ENCODE peak calls at places on chromosomes 4 and X, in seven cellular contexts. X is H1, M is H9, P is mesendoderm, U is neuronal stem cell, B is IMR-90, V is trophoblast cell. K is an unnamed sample.

GRCh38 chrX:116667760-116668159 is 205.0 kb upstream of the CT83 start:
- DNase-seq in X (no peak), M (no peak), P (no peak), U (no peak), B (no peak), V (no peak), K (no peak)

GRCh38 chrX:15301924-15302323 is 13.5 kb downstream of the ASB11 start:
- DNase-seq in X (no peak), M (no peak), P (peak), U (no peak), B (peak), V (peak), K (peak)

GRCh38 chr4:140926672-140927071 is 170.5 kb upstream of the TBC1D9 start:
- DNase-seq in X (no peak), M (no peak), P (peak), U (no peak), B (peak), V (peak), K (no peak)

GRCh38 chr4:124483043-124483906 is 229.3 kb downstream of the ANKRD50 start:
- DNase-seq in X (no peak), M (peak), P (peak), U (peak), B (peak), V (peak), K (peak)

GRCh38 chr4:120348521-120348920 is 281.9 kb upstream of the MAD2L1 start:
- DNase-seq in X (no peak), M (no peak), P (no peak), U (no peak), B (no peak), V (no peak), K (no peak)

GRCh38 chrX:154598656-154599055 is 13.7 kb downstream of the CTAG1A start:
- DNase-seq in X (no peak), M (no peak), P (no peak), U (no peak), B (no peak), V (no peak), K (no peak)

GRCh38 chr4:132383571-132384199 is 765.4 kb upstream of the PCDH10 start:
- DNase-seq in X (no peak), M (no peak), P (no peak), U (no peak), B (no peak), V (no peak), K (peak)

GRCh38 chr4:92241094-92241493 is 62.7 kb upstream of the GRID2 start:
- DNase-seq in X (no peak), M (no peak), P (no peak), U (no peak), B (no peak), V (no peak), K (no peak)

GRCh38 chr4:5789141-5789540 is 78.1 kb downstream of the EVC start:
- DNase-seq in X (no peak), M (peak), P (no peak), U (no peak), B (no peak), V (no peak), K (no peak)

GRCh38 chrX:19462231-19462630 is 53.1 kb downstream of the MAP3K15 start:
- DNase-seq in X (no peak), M (no peak), P (no peak), U (no peak), B (no peak), V (no peak), K (no peak)

GRCh38 chrX:13093489-13094140 is 49.2 kb upstream of the FAM9C start:
- DNase-seq in X (no peak), M (no peak), P (no peak), U (no peak), B (no peak), V (no peak), K (no peak)

GRCh38 chr4:140343303-140343702 is 30.1 kb upstream of the SCOC start:
- DNase-seq in X (no peak), M (no peak), P (peak), U (no peak), B (no peak), V (no peak), K (no peak)

GRCh38 chr4:117900832-117901231 is 133.5 kb upstream of the NDST3 start:
- DNase-seq in X (no peak), M (no peak), P (peak), U (no peak), B (no peak), V (no peak), K (peak)

GRCh38 chr4:141768954-141769353 is 132.6 kb downstream of the IL15 start:
- DNase-seq in X (no peak), M (no peak), P (no peak), U (no peak), B (peak), V (no peak), K (peak)

GRCh38 chr4:3418029-3418762 is 23.6 kb upstream of the HGFAC start:
- DNase-seq in X (no peak), M (no peak), P (peak), U (no peak), B (no peak), V (no peak), K (no peak)

GRCh38 chr4:116217781-116218180 is 867.6 kb downstream of the TRAM1L1 start:
- DNase-seq in X (no peak), M (no peak), P (no peak), U (no peak), B (no peak), V (no peak), K (no peak)

DNA sequence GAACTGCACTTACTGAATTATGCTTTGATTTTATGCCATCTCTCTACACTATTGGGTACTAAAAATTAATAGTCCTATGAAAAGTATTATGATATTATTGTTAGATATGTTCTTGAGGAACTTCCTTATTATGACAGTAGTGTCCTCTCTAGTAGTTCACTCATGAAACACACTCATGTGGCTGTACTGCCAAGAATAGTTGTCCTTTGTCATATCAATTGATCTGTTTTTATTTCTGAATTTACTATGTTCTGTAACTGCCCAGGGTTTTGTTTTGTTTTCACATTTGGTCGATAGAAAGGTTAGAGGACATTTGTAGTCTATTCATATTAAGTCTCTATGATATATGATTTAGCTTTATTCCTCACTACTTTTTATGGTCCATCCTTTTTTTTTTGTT is 215.2 kb downstream of the PPARGC1A start:
- DNase-seq in X (no peak), M (no peak), P (no peak), U (no peak), B (no peak), V (no peak), K (no peak)
- H4K8ac ChIP-seq in X (no peak), M (no peak), P (no peak), U (no peak), B (no peak), V (no peak), K (no peak)

GRCh38 chrX:54810532-54810931 is 3.0 kb downstream of the MAGED2 start:
- DNase-seq in X (no peak), M (no peak), P (no peak), U (no peak), B (no peak), V (no peak), K (no peak)
- H4K8ac ChIP-seq in X (no peak), M (no peak), P (no peak), U (no peak), B (no peak), V (no peak), K (no peak)

GRCh38 chrX:85998954-85999353 is 48.4 kb downstream of the CHM start:
- DNase-seq in X (no peak), M (no peak), P (no peak), U (no peak), B (no peak), V (no peak), K (no peak)
- H4K8ac ChIP-seq in X (no peak), M (no peak), P (no peak), U (no peak), B (no peak), V (no peak), K (no peak)

DNA sequence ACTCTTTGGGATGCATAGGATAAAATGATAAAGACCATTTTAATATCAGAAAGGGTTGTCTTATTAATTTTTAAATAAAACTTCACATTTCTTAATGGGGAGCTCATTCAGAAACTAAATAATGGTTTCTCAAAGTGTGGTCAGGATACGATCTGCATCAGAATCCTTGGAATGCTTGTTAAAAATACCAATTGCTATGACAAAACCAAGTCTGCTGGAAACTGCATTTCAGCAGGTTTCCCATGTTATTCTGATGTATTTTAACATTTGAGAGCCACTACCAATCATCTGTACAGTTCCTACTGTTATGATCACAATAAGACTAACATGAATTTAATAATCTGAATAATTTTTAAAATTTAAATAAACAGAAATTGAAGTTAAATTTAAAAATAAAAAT is 115.1 kb downstream of the SOWAHB start:
- DNase-seq in X (no peak), M (no peak), P (peak), U (no peak), B (peak), V (no peak), K (peak)
- H4K8ac ChIP-seq in X (no peak), M (no peak), P (no peak), U (no peak), B (no peak), V (no peak), K (no peak)

DNA sequence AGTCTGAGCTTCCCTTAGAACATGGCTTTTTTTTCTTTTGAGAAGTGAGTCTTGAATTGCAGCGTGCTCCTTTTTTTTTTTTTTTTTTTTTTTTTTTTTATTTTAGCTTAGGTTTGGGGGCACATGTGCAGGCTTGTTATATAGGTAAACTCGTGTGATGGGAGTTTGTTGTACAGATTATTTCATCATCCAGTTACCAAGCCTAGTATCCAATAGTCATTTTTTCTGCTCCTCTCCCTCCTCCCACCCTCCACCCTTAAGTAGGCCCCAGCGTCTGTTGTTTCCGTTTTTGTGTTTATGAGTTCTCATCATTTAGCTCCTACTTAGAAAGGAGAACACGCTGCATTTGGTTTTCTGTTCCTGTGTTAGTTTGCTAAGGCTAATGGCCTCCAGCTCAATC is 81.3 kb upstream of the TSPAN5 start:
- DNase-seq in X (no peak), M (no peak), P (no peak), U (no peak), B (no peak), V (no peak), K (no peak)
- H4K8ac ChIP-seq in X (no peak), M (no peak), P (no peak), U (no peak), B (no peak), V (no peak), K (no peak)

K was measured in mesenchymal stem cell.